ENCODE peak calls at places on chromosomes 5 and 9, in four cellular contexts. J, Y, C and L are unnamed samples.

GRCh38 chr9:135033487-135033886 is 54.0 kb upstream of the OLFM1 start:
- DNase-seq in Y (no peak), C (no peak), J (no peak), L (no peak)

GRCh38 chr5:98793223-98793622 is 19.8 kb downstream of the RGMB start:
- DNase-seq in Y (no peak), C (no peak), J (no peak), L (no peak)

GRCh38 chr9:86344818-86345217 is 9.4 kb downstream of the TUT7 start:
- DNase-seq in C (no peak), Y (no peak), J (no peak), L (no peak)

GRCh38 chr5:132265336-132266030 is 8.0 kb downstream of the PDLIM4 start:
- DNase-seq in J (peak; percentile 96), Y (peak; percentile 50), C (no peak), L (peak; percentile 81)

GRCh38 chr5:38445374-38446028 is 110.9 kb downstream of the LIFR start:
- DNase-seq in J (peak; percentile 43), Y (peak; percentile 35), C (no peak), L (no peak)

GRCh38 chr5:80134879-80135278 is 99.7 kb downstream of the THBS4 start:
- DNase-seq in J (peak; percentile 32), Y (no peak), C (no peak), L (no peak)

GRCh38 chr5:111735829-111736228 is 21.2 kb downstream of the NREP start:
- DNase-seq in Y (no peak), C (no peak), J (peak; percentile 90), L (peak; percentile 92)

GRCh38 chr9:117703538-117703937 is 665 bp upstream of the TLR4 start:
- DNase-seq in J (no peak), Y (no peak), C (no peak), L (no peak)

GRCh38 chr5:123269436-123269835 is 153.8 kb downstream of the CEP120 start:
- DNase-seq in Y (no peak), J (no peak), C (no peak), L (no peak)

GRCh38 chr9:8816361-8816760 is 1016.8 kb upstream of the DMAC1 start:
- DNase-seq in Y (no peak), J (peak; percentile 12), C (no peak), L (no peak)

GRCh38 chr5:54302267-54302687 is 8.1 kb downstream of the ARL15 start:
- DNase-seq in C (no peak), Y (no peak), J (peak; percentile 54), L (no peak)

GRCh38 chr5:58360794-58361193 is 99.1 kb downstream of the PLK2 start:
- DNase-seq in Y (no peak), J (no peak), C (no peak), L (no peak)

GRCh38 chr5:99808657-99809230 is 726.4 kb upstream of the FAM174A start:
- DNase-seq in Y (no peak), C (no peak), J (no peak), L (no peak)

GRCh38 chr9:108486791-108487190 is 369.0 kb downstream of the ACTL7B start:
- DNase-seq in C (no peak), J (no peak), Y (no peak), L (no peak)

GRCh38 chr9:101477214-101477613 is 41.6 kb upstream of the ALDOB start:
- DNase-seq in J (no peak), Y (no peak), C (no peak), L (no peak)

GRCh38 chr9:130570200-130570599 is 9.2 kb upstream of the FUBP3 start:
- DNase-seq in J (peak; percentile 46), C (peak; percentile 13), Y (no peak), L (no peak)

GRCh38 chr5:172403822-172404221 is 50.5 kb downstream of the SH3PXD2B start:
- DNase-seq in Y (no peak), C (no peak), J (peak; percentile 23), L (no peak)

GRCh38 chr5:110377411-110378392 is 348.8 kb downstream of the TMEM232 start:
- DNase-seq in C (no peak), J (no peak), Y (no peak), L (no peak)

GRCh38 chr9:136910901-136911245 is 24.6 kb downstream of the TRAF2 start:
- DNase-seq in Y (no peak), C (no peak), J (no peak), L (no peak)

GRCh38 chr9:127522727-127523126 is 71.4 kb downstream of the LRSAM1 start:
- DNase-seq in C (no peak), Y (no peak), J (no peak), L (no peak)

GRCh38 chr9:126702501-126703329 is 89.0 kb downstream of the LMX1B start:
- DNase-seq in Y (no peak), J (no peak), C (no peak), L (no peak)

GRCh38 chr5:147822686-147823491 is 8.6 kb downstream of the SPINK1 start:
- DNase-seq in J (peak; percentile 82), Y (peak; percentile 57), C (peak; percentile 60), L (peak; percentile 7)

GRCh38 chr9:131320031-131320685 is 30.6 kb downstream of the PLPP7 start:
- DNase-seq in J (peak; percentile 21), Y (peak; percentile 35), C (no peak), L (no peak)

GRCh38 chr9:36341936-36342577 is 58.0 kb downstream of the RNF38 start:
- DNase-seq in J (no peak), C (no peak), Y (no peak), L (no peak)

GRCh38 chr5:133121611-133122150 is 69.9 kb downstream of the HSPA4 start:
- DNase-seq in C (no peak), Y (no peak), J (no peak), L (no peak)

GRCh38 chr5:91787718-91788117 is 404.6 kb upstream of the ARRDC3 start:
- DNase-seq in J (no peak), Y (no peak), C (no peak), L (no peak)

GRCh38 chr9:79912641-79913040 is 340.9 kb downstream of the TLE4 start:
- DNase-seq in C (no peak), J (peak; percentile 7), Y (no peak), L (no peak)

DNA sequence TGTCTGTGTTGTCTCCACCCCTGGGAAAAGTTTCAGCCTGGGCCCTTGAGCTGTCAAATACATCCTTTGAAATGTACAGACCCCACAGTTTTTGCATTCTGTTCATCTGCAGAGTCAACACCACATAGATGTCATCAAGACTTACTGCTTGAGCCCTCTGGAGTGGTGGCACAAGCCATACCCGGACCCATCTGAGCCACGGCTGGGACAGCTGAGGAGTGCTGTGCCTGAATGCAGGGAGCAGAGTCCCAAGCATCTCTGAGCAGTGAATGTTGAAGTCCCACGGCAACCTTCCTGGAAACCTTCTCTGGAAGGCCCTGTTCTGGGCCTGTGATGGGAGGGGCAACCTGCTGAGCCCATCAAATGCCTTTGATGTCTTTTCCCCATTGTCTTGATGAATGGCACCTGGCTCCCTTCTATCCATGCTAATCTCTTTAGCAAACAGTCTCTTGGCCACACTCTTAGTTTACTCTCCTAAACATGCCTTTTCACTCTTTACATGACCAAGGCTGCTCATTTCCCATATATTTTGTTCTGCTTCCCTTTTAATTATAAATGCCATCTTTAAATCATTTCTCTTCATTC is 92.5 kb downstream of the ATPSCKMT start:
- DNase-seq in C (no peak), Y (no peak), J (no peak), L (no peak)
- H3K4me3 ChIP-seq in C (no peak overlapping the region), Y (no peak overlapping the region), J (no peak overlapping the region), L (no peak overlapping the region)

GRCh38 chr5:33715646-33716045 is 176.1 kb downstream of the ADAMTS12 start:
- DNase-seq in Y (no peak), J (no peak), C (no peak), L (no peak)
- H3K27ac ChIP-seq in Y (no peak overlapping the region), J (no peak overlapping the region), C (no peak overlapping the region), L (no peak overlapping the region)

DNA sequence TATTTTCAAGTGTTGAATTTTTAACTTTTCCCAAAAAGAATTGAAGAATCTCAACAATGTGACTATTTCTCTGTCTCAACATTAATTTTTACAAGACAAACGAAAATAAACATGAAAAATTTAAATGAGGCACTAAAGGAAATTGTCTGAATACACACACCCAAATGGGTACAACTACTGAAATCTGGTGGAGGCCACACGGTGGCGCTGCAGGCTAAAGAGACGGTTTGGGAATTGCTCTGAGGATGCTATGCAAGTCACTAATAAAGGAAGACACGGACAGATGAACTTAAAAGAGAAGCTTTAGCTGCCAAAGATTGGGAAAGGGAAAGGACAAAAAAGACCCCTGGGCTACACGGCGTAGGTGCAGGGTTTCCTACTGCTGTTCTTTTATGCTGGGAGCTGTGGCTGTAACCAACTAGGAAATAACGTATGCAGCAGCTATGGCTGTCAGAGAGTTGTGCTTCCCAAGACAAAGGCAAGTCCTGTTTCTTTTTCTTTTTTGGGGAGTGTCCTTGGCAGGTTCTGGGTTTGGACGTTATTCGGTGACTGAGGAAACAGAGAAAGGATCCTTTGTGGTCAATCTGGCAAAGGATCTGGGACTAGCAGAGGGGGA is at the start of gene PCDHB10:
- DNase-seq in C (peak; percentile 32), J (peak; percentile 12), Y (peak; percentile 40), L (no peak)
- TF ChIP-seq CTCF in C (peak; percentile 68), J (peak; percentile 19), Y (peak; percentile 23), L (peak; percentile 15)

GRCh38 chr9:95516221-95516735 is 493 bp downstream of the PTCH1 start:
- DNase-seq in Y (peak; percentile 32), J (no peak), C (no peak), L (no peak)

GRCh38 chr9:95515272-95516113 is 1.3 kb downstream of the PTCH1 start:
- DNase-seq in Y (peak; percentile 27), J (no peak), C (no peak), L (no peak)

GRCh38 chr9:95516736-95517558 is at the start of gene PTCH1:
- DNase-seq in Y (peak; percentile 63), C (no peak), J (peak; percentile 72), L (no peak)

GRCh38 chr9:95518026-95518425 is 1.3 kb upstream of the PTCH1 start:
- DNase-seq in Y (no peak), C (no peak), J (no peak), L (no peak)

DNA sequence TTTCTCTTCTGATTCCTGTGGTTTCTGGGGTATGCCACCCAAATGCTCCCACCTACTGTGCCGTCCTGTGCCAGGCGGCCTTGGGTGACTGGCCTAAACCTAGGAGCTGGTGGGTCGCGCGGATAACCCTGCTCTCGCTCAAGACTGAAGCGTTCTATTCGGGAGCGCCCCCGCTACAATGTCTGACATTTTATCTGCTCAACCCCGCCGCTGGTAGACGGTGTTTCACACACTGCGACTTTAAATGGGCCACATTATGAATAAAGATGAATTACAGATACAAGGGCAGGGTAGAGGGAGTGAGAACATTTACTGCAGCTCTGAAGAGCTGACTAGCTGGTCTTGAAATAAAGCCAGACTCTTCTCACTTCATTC is 775 bp upstream of the PTCH1 start:
- DNase-seq in Y (no peak), C (no peak), J (no peak), L (no peak)
- H3K4me3 ChIP-seq in Y (no peak overlapping the region), C (no peak overlapping the region), J (peak overlapping the region; percentile 84), L (peak overlapping the region; percentile 70)

DNA sequence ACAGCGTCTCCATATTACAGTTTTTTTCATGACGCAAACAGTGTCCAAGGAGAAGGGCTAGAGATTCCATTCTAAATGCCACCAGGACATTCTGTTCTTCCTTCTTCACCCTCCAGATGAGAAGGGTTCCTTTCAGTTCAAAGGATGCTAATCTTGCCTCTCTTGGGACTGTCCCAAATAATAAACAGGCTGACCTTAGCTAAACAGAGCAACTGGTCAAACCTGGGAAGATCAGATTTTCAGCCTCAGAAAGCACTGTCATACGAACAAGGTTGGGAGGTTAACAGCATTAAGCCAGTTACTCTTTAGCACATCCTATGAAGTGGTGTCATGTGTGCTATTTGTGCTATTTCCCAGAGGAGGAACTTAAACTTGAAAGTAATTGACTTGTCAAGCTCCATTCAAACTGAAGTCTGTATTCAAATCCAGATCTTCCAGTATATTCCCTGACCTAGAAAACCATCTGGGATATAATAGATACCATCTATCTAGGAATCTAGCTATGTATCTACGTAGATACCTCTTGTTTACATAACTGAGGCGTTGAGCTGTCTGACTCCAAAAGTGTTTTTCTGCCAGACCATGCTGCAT is 125.5 kb downstream of the LPAR1 start:
- DNase-seq in Y (no peak), C (no peak), J (peak; percentile 78), L (no peak)
- H3K27ac ChIP-seq in Y (no peak overlapping the region), C (no peak overlapping the region), J (no peak overlapping the region), L (peak overlapping the region; percentile 83)

GRCh38 chr9:89375181-89375760 is 57.0 kb downstream of the SECISBP2 start:
- DNase-seq in J (no peak), Y (peak; percentile 41), C (no peak), L (no peak)
- TF ChIP-seq CTCF in J (no peak), Y (no peak), C (no peak), L (no peak)